ENCODE peak calls at places on chromosomes 6 and 20, in five cellular contexts. G is stimulated activated CD4-positive, alpha-beta T cell treated with anti-CD3 and anti-CD28 coated beads, Interleukin-1b, Interleukin-23, amount 100 ng/mL, for 1 hour; W is activated CD4-positive, alpha-beta T cell treated with anti-CD3 and anti-CD28 coated beads, Interleukin-2, amount 50 U/mL, for 1 hour; T is activated gamma-delta T cell treated with Interleukin-2 at 50 U/mL for 16 hours; D is HS-27A. H is an unnamed sample.

GRCh38 chr20:54407446-54407845 is 67.9 kb upstream of the DOK5 start:
- DNase-seq in G (no peak), T (no peak), D (no peak), W (no peak), H (no peak)

GRCh38 chr20:39986231-39986904 is 702.7 kb downstream of the MAFB start:
- DNase-seq in G (no peak), D (no peak), T (no peak), W (no peak), H (peak)

GRCh38 chr6:89500486-89501020 is 67.6 kb downstream of the ANKRD6 start:
- DNase-seq in G (no peak), D (no peak), W (no peak), T (no peak), H (no peak)

GRCh38 chr20:59751075-59751711 is 146.9 kb downstream of the PHACTR3 start:
- DNase-seq in T (no peak), D (no peak), W (no peak), G (no peak), H (no peak)

GRCh38 chr20:38109657-38110524 is 55.2 kb downstream of the TGM2 start:
- DNase-seq in W (no peak), G (no peak), D (peak), T (no peak), H (peak)

GRCh38 chr20:48877299-48877698 is 44.2 kb upstream of the ARFGEF2 start:
- DNase-seq in D (no peak), G (no peak), W (no peak), T (no peak), H (no peak)

GRCh38 chr20:46305973-46306360 is 2.3 kb downstream of the CDH22 start:
- DNase-seq in D (no peak), T (no peak), W (no peak), G (no peak), H (no peak)

GRCh38 chr20:53917145-53918009 is 153.0 kb downstream of the BCAS1 start:
- DNase-seq in G (no peak), W (no peak), D (no peak), T (no peak), H (peak)

GRCh38 chr20:63957690-63958441 is 1.6 kb upstream of the UCKL1 start:
- DNase-seq in G (no peak), D (no peak), T (no peak), W (no peak), H (no peak)

GRCh38 chr6:20217900-20218299 is 5.6 kb upstream of the MBOAT1 start:
- DNase-seq in T (no peak), G (no peak), D (no peak), W (no peak), H (no peak)

GRCh38 chr20:41095110-41095969 is 42.0 kb upstream of the PLCG1 start:
- DNase-seq in G (peak), W (peak), T (peak), D (no peak), H (peak)

GRCh38 chr6:87914637-87915395 is 132.8 kb upstream of the SPACA1 start:
- DNase-seq in T (no peak), G (no peak), W (no peak), D (no peak), H (no peak)

GRCh38 chr20:62768815-62769287 is 27.4 kb upstream of the MRGBP start:
- DNase-seq in W (no peak), T (no peak), G (no peak), D (no peak), H (peak)

GRCh38 chr6:43714311-43715055 is 26.9 kb upstream of the MRPS18A start:
- DNase-seq in W (no peak), G (no peak), T (no peak), D (no peak), H (peak)

GRCh38 chr6:159077123-159077522 is 32.3 kb upstream of the TAGAP start:
- DNase-seq in W (no peak), D (no peak), T (peak), G (no peak), H (peak)

GRCh38 chr20:56222945-56223344 is 25.6 kb upstream of the MC3R start:
- DNase-seq in T (no peak), D (no peak), G (no peak), W (no peak), H (no peak)

H was measured in cardiac muscle cell.